ENCODE peak calls at places on chromosome 5, in four cellular contexts. One of them, this sample, is unnamed.

GRCh38 chr5:171633776-171634470 is 151.7 kb upstream of the SMIM23 start:
- DNase-seq in AG08396: no peak
- DNase-seq in aorta: no peak
- DNase-seq in kidney glomerular epithelial cell: no peak
- DNase-seq in this sample: no peak

GRCh38 chr5:97534166-97534565 is 351.1 kb upstream of the RIOK2 start:
- DNase-seq in AG08396: peak; percentile 82
- DNase-seq in aorta: no peak
- DNase-seq in kidney glomerular epithelial cell: peak; percentile 90
- DNase-seq in this sample: no peak

GRCh38 chr5:132591140-132591539 is 34.4 kb downstream of the RAD50 start:
- DNase-seq in AG08396: no peak
- DNase-seq in kidney glomerular epithelial cell: no peak
- DNase-seq in aorta: no peak
- DNase-seq in this sample: no peak

GRCh38 chr5:61280766-61281427 is 51.2 kb upstream of the ZSWIM6 start:
- DNase-seq in aorta: no peak
- DNase-seq in AG08396: no peak
- DNase-seq in kidney glomerular epithelial cell: no peak
- DNase-seq in this sample: peak; percentile 69

GRCh38 chr5:96875805-96876291 is 452 bp upstream of the ERAP2 start:
- DNase-seq in kidney glomerular epithelial cell: no peak
- DNase-seq in AG08396: no peak
- DNase-seq in aorta: no peak
- DNase-seq in this sample: no peak

GRCh38 chr5:59830801-59831200 is 62.7 kb downstream of the PDE4D start:
- DNase-seq in aorta: no peak
- DNase-seq in kidney glomerular epithelial cell: no peak
- DNase-seq in AG08396: no peak
- DNase-seq in this sample: no peak

GRCh38 chr5:1510151-1510561 is 13.6 kb downstream of the LPCAT1 start:
- DNase-seq in aorta: peak; percentile 47
- DNase-seq in kidney glomerular epithelial cell: no peak
- DNase-seq in AG08396: no peak
- DNase-seq in this sample: peak; percentile 55

GRCh38 chr5:2415678-2416077 is 335.8 kb downstream of the IRX2 start:
- DNase-seq in kidney glomerular epithelial cell: no peak
- DNase-seq in AG08396: no peak
- DNase-seq in aorta: no peak
- DNase-seq in this sample: no peak

GRCh38 chr5:126481243-126481642 is 58.0 kb downstream of the GRAMD2B start:
- DNase-seq in aorta: no peak
- DNase-seq in AG08396: no peak
- DNase-seq in kidney glomerular epithelial cell: no peak
- DNase-seq in this sample: no peak

GRCh38 chr5:172211676-172212075 is 17.7 kb downstream of the EFCAB9 start:
- DNase-seq in kidney glomerular epithelial cell: no peak
- DNase-seq in AG08396: no peak
- DNase-seq in aorta: no peak
- DNase-seq in this sample: no peak

GRCh38 chr5:75668988-75669760 is 48.1 kb downstream of the POC5 start:
- DNase-seq in AG08396: no peak
- DNase-seq in kidney glomerular epithelial cell: peak; percentile 78
- DNase-seq in aorta: no peak
- DNase-seq in this sample: no peak

GRCh38 chr5:147673276-147673675 is 109.3 kb downstream of the JAKMIP2 start:
- DNase-seq in AG08396: no peak
- DNase-seq in kidney glomerular epithelial cell: no peak
- DNase-seq in aorta: no peak
- DNase-seq in this sample: no peak

GRCh38 chr5:60352992-60353391 is 347.0 kb downstream of the DEPDC1B start:
- DNase-seq in AG08396: no peak
- DNase-seq in aorta: no peak
- DNase-seq in kidney glomerular epithelial cell: no peak
- DNase-seq in this sample: no peak

GRCh38 chr5:15995206-15996052 is 184.2 kb downstream of the MARCHF11 start:
- DNase-seq in AG08396: peak; percentile 22
- DNase-seq in aorta: no peak
- DNase-seq in kidney glomerular epithelial cell: peak; percentile 36
- DNase-seq in this sample: no peak

GRCh38 chr5:53253421-53253871 is 143.9 kb upstream of the MOCS2 start:
- DNase-seq in aorta: no peak
- DNase-seq in kidney glomerular epithelial cell: no peak
- DNase-seq in AG08396: peak; percentile 24
- DNase-seq in this sample: no peak

GRCh38 chr5:120155873-120156272 is 308.2 kb upstream of the PRR16 start:
- DNase-seq in AG08396: no peak
- DNase-seq in kidney glomerular epithelial cell: no peak
- DNase-seq in aorta: no peak
- DNase-seq in this sample: no peak

GRCh38 chr5:131821221-131821620 is 24.4 kb upstream of the FNIP1 start:
- DNase-seq in AG08396: no peak
- DNase-seq in kidney glomerular epithelial cell: no peak
- DNase-seq in aorta: no peak
- DNase-seq in this sample: no peak

GRCh38 chr5:151528996-151529395 is 62.1 kb downstream of the FAT2 start:
- DNase-seq in kidney glomerular epithelial cell: no peak
- DNase-seq in AG08396: no peak
- DNase-seq in aorta: no peak
- DNase-seq in this sample: no peak

This sample was measured in upper lobe of right lung.